ENCODE peak calls at places on chromosomes 13 and 19, in nine cellular contexts. A is DND-41; U is thoracic aorta; B is cardiac fibroblast; M is CD8-positive, alpha-beta memory T cell; J is fibroblast of lung; Y is esophagus squamous epithelium; G is fibroblast of the aortic adventitia; S is fibroblast of mammary gland. E is an unnamed sample.

GRCh38 chr13:99911965-99912566 is 59.5 kb downstream of the ZIC5 start:
- DNase-seq in A (no peak), U (no peak), B (no peak), M (no peak), J (no peak), Y (no peak), G (no peak), S (no peak), E (no peak)

GRCh38 chr19:10339380-10339960 is at the start of gene ICAM3:
- DNase-seq in A (peak; percentile 81), U (no peak), B (no peak), M (peak; percentile 48), J (no peak), Y (no peak), G (no peak), S (no peak), E (no peak)

GRCh38 chr19:35436477-35437141 is 11.4 kb upstream of the FFAR2 start:
- DNase-seq in A (no peak), U (no peak), B (peak; percentile 89), M (no peak), J (peak; percentile 63), Y (no peak), G (peak; percentile 69), S (peak; percentile 48), E (peak; percentile 84)

GRCh38 chr19:44905437-44906160 is at the start of gene APOE:
- DNase-seq in A (no peak), U (no peak), B (peak; percentile 91), M (no peak), J (peak; percentile 47), Y (no peak), G (no peak), S (no peak), E (no peak)

GRCh38 chr13:25977216-25977615 is 74.6 kb downstream of the SHISA2 start:
- DNase-seq in A (no peak), U (no peak), B (no peak), M (no peak), J (no peak), Y (no peak), G (no peak), S (no peak), E (peak; percentile 60)

GRCh38 chr19:48424694-48425219 is 21.0 kb upstream of the GRWD1 start:
- DNase-seq in A (no peak), U (no peak), B (peak; percentile 75), M (no peak), J (peak; percentile 39), Y (no peak), G (peak; percentile 56), S (peak; percentile 51), E (peak; percentile 35)

GRCh38 chr13:88586263-88586662 is 915.1 kb downstream of the SLITRK5 start:
- DNase-seq in A (no peak), U (no peak), B (no peak), M (no peak), J (no peak), Y (no peak), G (no peak), S (no peak), E (peak; percentile 30)

GRCh38 chr19:49591731-49592485 is 926 bp downstream of the PRR12 start:
- DNase-seq in A (peak; percentile 76), U (no peak), B (peak; percentile 42), M (peak; percentile 35), J (peak; percentile 38), Y (no peak), G (peak; percentile 41), S (peak; percentile 37), E (peak; percentile 60)

GRCh38 chr13:97223711-97224461 is 1.8 kb downstream of the MBNL2 start:
- DNase-seq in A (peak; percentile 20), U (no peak), B (peak; percentile 95), M (no peak), J (peak; percentile 96), Y (no peak), G (peak; percentile 97), S (peak; percentile 96), E (peak; percentile 82)

GRCh38 chr19:22807061-22807835 is 23.3 kb upstream of the ZNF99 start:
- DNase-seq in A (no peak), U (no peak), B (no peak), M (no peak), J (no peak), Y (no peak), G (no peak), S (no peak), E (no peak)

GRCh38 chr19:39996218-39996810 is 546 bp upstream of the ZNF546 start:
- DNase-seq in A (peak; percentile 54), U (no peak), B (peak; percentile 55), M (no peak), J (peak; percentile 64), Y (no peak), G (peak; percentile 64), S (peak; percentile 78), E (peak; percentile 70)

GRCh38 chr19:39996811-39997594 is at the start of gene ZNF546:
- DNase-seq in A (peak; percentile 94), U (peak; percentile 83), B (peak; percentile 92), M (peak; percentile 87), J (peak; percentile 92), Y (peak; percentile 50), G (peak; percentile 91), S (peak; percentile 93), E (peak; percentile 89)

GRCh38 chr19:39995794-39996193 is 1.1 kb upstream of the ZNF546 start:
- DNase-seq in A (no peak), U (no peak), B (no peak), M (no peak), J (no peak), Y (no peak), G (peak; percentile 18), S (no peak), E (no peak)

GRCh38 chr19:39997595-39998216 is 846 bp downstream of the ZNF546 start:
- DNase-seq in A (no peak), U (no peak), B (peak; percentile 10), M (no peak), J (peak; percentile 63), Y (no peak), G (peak; percentile 20), S (peak; percentile 91), E (peak; percentile 5)

GRCh38 chr19:39998511-39998910 is 1.7 kb downstream of the ZNF546 start:
- DNase-seq in A (no peak), U (no peak), B (no peak), M (no peak), J (peak; percentile 46), Y (no peak), G (peak; percentile 42), S (peak; percentile 87), E (peak; percentile 55)
- H3K4me3 ChIP-seq in A (no peak overlapping the region), U (no peak overlapping the region), B (no peak overlapping the region), M (no peak overlapping the region), J (no peak overlapping the region), Y (no peak overlapping the region), G (no peak overlapping the region), S (no peak overlapping the region), E (no peak overlapping the region)

GRCh38 chr13:110868631-110869165 is 46.2 kb downstream of the ANKRD10 start:
- DNase-seq in A (no peak), U (no peak), B (no peak), M (no peak), J (no peak), Y (no peak), G (no peak), S (no peak), E (no peak)
- H3K4me3 ChIP-seq in A (no peak overlapping the region), U (no peak overlapping the region), B (no peak overlapping the region), M (no peak overlapping the region), J (no peak overlapping the region), Y (no peak overlapping the region), G (no peak overlapping the region), S (no peak overlapping the region), E (no peak overlapping the region)

GRCh38 chr13:113546571-113547247 is 37.8 kb upstream of the TFDP1 start:
- DNase-seq in A (no peak), U (no peak), B (peak; percentile 26), M (no peak), J (peak; percentile 34), Y (no peak), G (peak; percentile 72), S (peak; percentile 40), E (no peak)

GRCh38 chr13:113544896-113545295 is 39.7 kb upstream of the TFDP1 start:
- DNase-seq in A (no peak), U (no peak), B (no peak), M (no peak), J (no peak), Y (no peak), G (no peak), S (no peak), E (no peak)

GRCh38 chr13:113545455-113545930 is 39.1 kb upstream of the TFDP1 start:
- DNase-seq in A (no peak), U (no peak), B (peak; percentile 29), M (no peak), J (peak; percentile 23), Y (no peak), G (peak; percentile 50), S (peak; percentile 66), E (peak; percentile 30)

GRCh38 chr13:113547248-113547971 is 37.1 kb upstream of the TFDP1 start:
- DNase-seq in A (no peak), U (no peak), B (peak; percentile 28), M (no peak), J (peak; percentile 33), Y (no peak), G (peak; percentile 75), S (peak; percentile 86), E (no peak)

DNA sequence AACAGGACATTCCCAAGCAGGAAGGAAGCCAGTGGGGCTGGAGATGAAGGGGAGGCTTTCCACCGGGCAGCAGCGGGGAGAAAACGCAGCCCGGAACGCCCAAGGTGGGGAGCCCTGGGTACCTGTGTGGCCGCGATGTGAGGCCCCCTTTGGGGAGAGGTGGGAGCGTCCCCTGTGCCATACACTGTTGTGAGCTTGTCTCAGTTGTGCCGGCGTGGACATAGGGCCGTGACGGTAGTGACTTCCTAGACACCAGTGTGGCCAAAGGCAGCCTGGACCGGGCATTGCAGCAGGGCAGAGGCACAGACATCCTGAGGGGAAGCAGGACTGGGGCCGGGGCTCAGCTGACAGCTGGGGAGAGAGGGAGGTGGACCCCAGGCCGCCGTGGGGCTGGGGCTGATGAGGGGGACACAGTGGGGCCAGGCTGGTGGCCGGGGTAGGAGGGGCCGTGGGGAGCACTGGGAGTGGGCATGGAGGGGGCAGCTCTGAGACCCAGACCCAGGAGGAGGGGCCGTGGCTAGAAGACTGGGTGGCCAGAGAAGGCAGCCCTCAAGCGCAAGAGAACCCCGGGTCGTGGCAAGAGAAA is 38.5 kb upstream of the TFDP1 start:
- DNase-seq in A (no peak), U (no peak), B (no peak), M (no peak), J (no peak), Y (no peak), G (no peak), S (no peak), E (no peak)
- H3K4me3 ChIP-seq in A (no peak overlapping the region), U (peak overlapping the region; percentile 49), B (no peak overlapping the region), M (no peak overlapping the region), J (no peak overlapping the region), Y (no peak overlapping the region), G (no peak overlapping the region), S (no peak overlapping the region), E (no peak overlapping the region)

DNA sequence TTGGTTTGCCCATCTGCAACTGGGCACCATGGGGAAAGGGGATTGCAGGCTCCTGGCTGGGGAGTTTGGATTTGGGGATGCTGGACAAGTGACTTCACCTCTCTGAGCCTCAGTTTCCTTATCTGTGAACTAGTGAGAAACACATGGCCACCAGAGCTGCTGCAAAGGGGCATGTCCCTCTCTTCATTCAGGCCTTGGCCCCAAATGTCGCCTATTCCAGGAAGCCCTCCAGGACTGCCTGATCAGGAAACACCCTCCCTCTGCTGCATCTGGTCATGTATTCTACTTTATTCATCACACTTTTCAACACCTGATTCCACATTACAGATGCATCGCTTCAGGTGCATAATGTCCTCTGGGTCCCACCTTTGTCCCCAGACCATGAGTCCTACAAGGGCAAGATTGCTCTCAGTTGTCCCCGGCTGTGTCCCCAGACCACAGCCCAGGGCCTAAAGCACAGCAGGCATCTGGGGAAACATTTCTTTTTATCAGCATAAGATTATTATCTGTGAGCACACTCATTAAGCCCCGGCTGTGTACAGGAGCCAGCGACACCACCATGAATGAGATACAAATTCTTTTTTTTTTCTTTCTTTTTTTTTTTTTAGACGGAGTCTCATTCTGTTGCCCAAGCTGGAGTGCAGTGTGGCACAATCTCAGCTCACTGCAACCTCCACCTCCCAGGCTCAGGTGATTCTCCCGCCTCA is 37.5 kb downstream of the ARRDC2 start:
- DNase-seq in A (no peak), U (no peak), B (no peak), M (no peak), J (no peak), Y (no peak), G (no peak), S (no peak), E (no peak)
- H3K4me3 ChIP-seq in A (no peak overlapping the region), U (peak overlapping the region; percentile 72), B (peak overlapping the region; percentile 35), M (peak overlapping the region; percentile 68), J (peak overlapping the region; percentile 19), Y (peak overlapping the region; percentile 39), G (peak overlapping the region; percentile 52), S (peak overlapping the region; percentile 20), E (peak overlapping the region; percentile 22)